ENCODE peak calls at places on chromosomes 3 and 15, in six cellular contexts. I, B, W, V, P and J are unnamed samples.

GRCh38 chr15:77773003-77773402 is 140.3 kb upstream of the LINGO1 start:
- DNase-seq in I (no peak), B (no peak), W (no peak), V (no peak), P (no peak), J (no peak)

GRCh38 chr15:97972366-97972765 is 11.9 kb downstream of the ARRDC4 start:
- DNase-seq in I (no peak), B (no peak), W (no peak), V (no peak), P (no peak), J (no peak)

GRCh38 chr3:186520436-186520835 is 23.7 kb downstream of the CRYGS start:
- DNase-seq in I (no peak), B (no peak), W (no peak), V (no peak), P (no peak), J (no peak)

GRCh38 chr15:36373549-36373948 is 205.9 kb upstream of the CDIN1 start:
- DNase-seq in I (no peak), B (peak), W (no peak), V (no peak), P (no peak), J (no peak)

GRCh38 chr3:18841422-18842343 is 306.6 kb upstream of the KCNH8 start:
- DNase-seq in I (no peak), B (no peak), W (no peak), V (no peak), P (no peak), J (no peak)

GRCh38 chr3:18335202-18335601 is 89.9 kb downstream of the SATB1 start:
- DNase-seq in I (no peak), B (no peak), W (no peak), V (no peak), P (no peak), J (no peak)

GRCh38 chr3:139425745-139426400 is 36.4 kb upstream of the COPB2 start:
- DNase-seq in I (no peak), B (no peak), W (no peak), V (no peak), P (no peak), J (no peak)

GRCh38 chr3:196968233-196969000 is at the start of gene PIGZ:
- DNase-seq in I (peak), B (peak), W (no peak), V (no peak), P (no peak), J (peak)

GRCh38 chr3:73029321-73029796 is 32.1 kb upstream of the EBLN2 start:
- DNase-seq in I (no peak), B (peak), W (no peak), V (no peak), P (no peak), J (no peak)

GRCh38 chr3:43249405-43249804 is 36.9 kb upstream of the SNRK start:
- DNase-seq in I (no peak), B (no peak), W (no peak), V (no peak), P (no peak), J (no peak)

GRCh38 chr3:3286014-3286413 is 106.5 kb upstream of the CRBN start:
- DNase-seq in I (no peak), B (no peak), W (no peak), V (no peak), P (no peak), J (no peak)